ENCODE peak calls at places on chromosomes 5 and 9, in nine cellular contexts. J is HCT116, M is GM12891, X is stomach, C is gastrocnemius medialis, Y is tibial nerve, Q is K562, K is Peyer's patch, R is spleen. G is an unnamed sample.

GRCh38 chr5:168114444-168115017 is 176.9 kb upstream of the WWC1 start:
- DNase-seq in J (peak), M (peak), X (peak), C (no peak), Y (peak), Q (peak), K (no peak), R (no peak), G (peak)

GRCh38 chr9:134258828-134259546 is 67.3 kb upstream of the RXRA start:
- DNase-seq in J (no peak), M (no peak), X (peak), C (no peak), Y (no peak), Q (no peak), K (no peak), R (no peak), G (no peak)

GRCh38 chr9:91500509-91501011 is 76.9 kb upstream of the NFIL3 start:
- DNase-seq in J (peak), M (no peak), X (no peak), C (no peak), Y (no peak), Q (peak), K (no peak), R (no peak), G (peak)

GRCh38 chr9:136151214-136151804 is 32.6 kb upstream of the TMEM250 start:
- DNase-seq in J (no peak), M (no peak), X (no peak), C (no peak), Y (no peak), Q (peak), K (no peak), R (no peak), G (no peak)

GRCh38 chr5:141711687-141712086 is 29.7 kb upstream of the ARAP3 start:
- DNase-seq in J (no peak), M (no peak), X (no peak), C (no peak), Y (no peak), Q (no peak), K (no peak), R (no peak), G (no peak)

GRCh38 chr5:132389453-132390286 is 20.2 kb downstream of the SLC22A5 start:
- DNase-seq in J (peak), M (no peak), X (peak), C (peak), Y (no peak), Q (no peak), K (no peak), R (no peak), G (peak)

GRCh38 chr9:123371228-123371584 is 15.2 kb downstream of the CRB2 start:
- DNase-seq in J (no peak), M (no peak), X (no peak), C (no peak), Y (no peak), Q (no peak), K (no peak), R (no peak), G (no peak)

GRCh38 chr9:10876333-10876732 is 263.5 kb upstream of the PTPRD start:
- DNase-seq in J (no peak), M (no peak), X (no peak), C (no peak), Y (no peak), Q (no peak), K (no peak), R (no peak), G (peak)

GRCh38 chr9:13845460-13845859 is 468.5 kb downstream of the NFIB start:
- DNase-seq in J (no peak), M (no peak), X (no peak), C (no peak), Y (no peak), Q (no peak), K (no peak), R (no peak), G (no peak)

GRCh38 chr5:89457411-89458329 is 574.7 kb upstream of the MEF2C start:
- DNase-seq in J (peak), M (no peak), X (no peak), C (peak), Y (peak), Q (peak), K (no peak), R (no peak), G (peak)

GRCh38 chr5:173902743-173903142 is 14.6 kb downstream of the CPEB4 start:
- DNase-seq in J (no peak), M (no peak), X (no peak), C (no peak), Y (no peak), Q (no peak), K (no peak), R (no peak), G (no peak)

GRCh38 chr9:121455527-121456239 is 44.0 kb downstream of the GGTA1 start:
- DNase-seq in J (no peak), M (peak), X (no peak), C (no peak), Y (no peak), Q (peak), K (no peak), R (no peak), G (no peak)

GRCh38 chr5:172890659-172891058 is 56.6 kb downstream of the ERGIC1 start:
- DNase-seq in J (no peak), M (no peak), X (no peak), C (no peak), Y (no peak), Q (no peak), K (no peak), R (no peak), G (no peak)

GRCh38 chr9:74379718-74380117 is 117.4 kb upstream of the RORB start:
- DNase-seq in J (peak), M (no peak), X (peak), C (no peak), Y (no peak), Q (peak), K (no peak), R (no peak), G (no peak)

GRCh38 chr5:56825222-56825824 is 10.0 kb downstream of the MAP3K1 start:
- DNase-seq in J (no peak), M (no peak), X (no peak), C (no peak), Y (no peak), Q (no peak), K (no peak), R (peak), G (no peak)

GRCh38 chr5:167688731-167689130 is 602.7 kb upstream of the WWC1 start:
- DNase-seq in J (no peak), M (no peak), X (no peak), C (no peak), Y (no peak), Q (no peak), K (no peak), R (no peak), G (no peak)

GRCh38 chr5:57696005-57696755 is 213.6 kb upstream of the ACTBL2 start:
- DNase-seq in J (no peak), M (no peak), X (no peak), C (no peak), Y (no peak), Q (peak), K (no peak), R (no peak), G (no peak)

GRCh38 chr5:127410906-127411780 is 106.3 kb upstream of the PRRC1 start:
- DNase-seq in J (no peak), M (no peak), X (no peak), C (no peak), Y (no peak), Q (no peak), K (no peak), R (no peak), G (no peak)

GRCh38 chr5:154421868-154422267 is 23.9 kb upstream of the SAP30L start:
- DNase-seq in J (peak), M (no peak), X (no peak), C (no peak), Y (no peak), Q (peak), K (no peak), R (no peak), G (no peak)

GRCh38 chr5:76401801-76402250 is 1.3 kb upstream of the IQGAP2 start:
- DNase-seq in J (no peak), M (no peak), X (no peak), C (no peak), Y (no peak), Q (no peak), K (peak), R (peak), G (no peak)

GRCh38 chr5:1668141-1668721 is 131.4 kb downstream of the MRPL36 start:
- DNase-seq in J (no peak), M (no peak), X (no peak), C (no peak), Y (no peak), Q (peak), K (peak), R (no peak), G (no peak)

GRCh38 chr9:126612329-126612812 is 1.4 kb upstream of the LMX1B start:
- DNase-seq in J (no peak), M (peak), X (no peak), C (no peak), Y (no peak), Q (no peak), K (no peak), R (no peak), G (no peak)

GRCh38 chr9:37517977-37518376 is 32.2 kb downstream of the POLR1E start:
- DNase-seq in J (no peak), M (no peak), X (no peak), C (no peak), Y (no peak), Q (no peak), K (no peak), R (no peak), G (no peak)

GRCh38 chr5:108760512-108760911 is 12.8 kb downstream of the FER start:
- DNase-seq in J (no peak), M (no peak), X (no peak), C (no peak), Y (no peak), Q (no peak), K (no peak), R (no peak), G (no peak)

GRCh38 chr9:78026416-78026815 is 5.2 kb downstream of the GNAQ start:
- DNase-seq in J (no peak), M (no peak), X (no peak), C (no peak), Y (no peak), Q (peak), K (no peak), R (no peak), G (no peak)

GRCh38 chr5:109880907-109881685 is 191.4 kb downstream of the MAN2A1 start:
- DNase-seq in J (no peak), M (no peak), X (no peak), C (no peak), Y (no peak), Q (no peak), K (no peak), R (no peak), G (no peak)

GRCh38 chr5:66931651-66932050 is 264.9 kb downstream of the CD180 start:
- DNase-seq in J (no peak), M (no peak), X (no peak), C (no peak), Y (no peak), Q (no peak), K (no peak), R (no peak), G (no peak)

GRCh38 chr5:163838738-163839137 is 333.3 kb downstream of the MAT2B start:
- DNase-seq in J (no peak), M (no peak), X (no peak), C (no peak), Y (no peak), Q (no peak), K (no peak), R (no peak), G (no peak)

GRCh38 chr9:77714077-77714549 is 66.0 kb upstream of the GNA14 start:
- DNase-seq in J (no peak), M (no peak), X (no peak), C (no peak), Y (no peak), Q (no peak), K (no peak), R (no peak), G (no peak)

DNA sequence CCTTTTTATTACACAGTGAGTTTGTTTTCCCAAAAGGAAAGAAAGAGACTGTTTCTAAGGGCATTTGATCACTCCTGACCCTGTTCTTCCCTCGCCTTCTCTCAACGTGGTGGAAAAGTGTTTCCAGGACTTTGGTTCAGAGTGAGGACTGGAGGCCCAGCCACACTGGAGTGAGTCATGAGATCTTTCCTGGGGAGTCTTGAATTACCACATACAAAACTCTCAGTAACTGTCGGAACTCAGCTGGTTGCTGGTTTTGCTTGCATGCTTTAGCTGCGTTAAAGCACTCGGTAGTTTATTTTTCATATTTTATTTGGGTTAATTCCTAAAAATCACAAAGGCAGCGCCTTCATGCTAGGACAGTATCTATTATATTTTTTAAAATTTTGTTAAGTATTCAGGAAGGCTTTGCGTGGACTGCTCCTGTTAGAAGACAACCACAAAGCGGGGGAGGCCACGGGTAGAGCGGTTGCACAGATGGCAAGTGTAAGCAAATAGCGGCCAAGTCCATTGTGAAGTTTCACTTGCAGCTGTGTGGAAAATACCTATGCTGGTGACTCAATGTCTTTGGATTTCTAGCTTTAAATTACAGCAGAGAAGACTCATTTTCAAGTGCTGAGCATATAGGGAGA is 77.7 kb downstream of the ARSB start:
- DNase-seq in J (no peak), M (no peak), X (no peak), C (peak), Y (peak), Q (peak), K (peak), R (no peak), G (peak)
- TF ChIP-seq POLR2A in J (no peak), M (peak), X (no peak), C (no peak), Y (no peak), Q (no peak), K (no peak), R (no peak), G (no peak)

DNA sequence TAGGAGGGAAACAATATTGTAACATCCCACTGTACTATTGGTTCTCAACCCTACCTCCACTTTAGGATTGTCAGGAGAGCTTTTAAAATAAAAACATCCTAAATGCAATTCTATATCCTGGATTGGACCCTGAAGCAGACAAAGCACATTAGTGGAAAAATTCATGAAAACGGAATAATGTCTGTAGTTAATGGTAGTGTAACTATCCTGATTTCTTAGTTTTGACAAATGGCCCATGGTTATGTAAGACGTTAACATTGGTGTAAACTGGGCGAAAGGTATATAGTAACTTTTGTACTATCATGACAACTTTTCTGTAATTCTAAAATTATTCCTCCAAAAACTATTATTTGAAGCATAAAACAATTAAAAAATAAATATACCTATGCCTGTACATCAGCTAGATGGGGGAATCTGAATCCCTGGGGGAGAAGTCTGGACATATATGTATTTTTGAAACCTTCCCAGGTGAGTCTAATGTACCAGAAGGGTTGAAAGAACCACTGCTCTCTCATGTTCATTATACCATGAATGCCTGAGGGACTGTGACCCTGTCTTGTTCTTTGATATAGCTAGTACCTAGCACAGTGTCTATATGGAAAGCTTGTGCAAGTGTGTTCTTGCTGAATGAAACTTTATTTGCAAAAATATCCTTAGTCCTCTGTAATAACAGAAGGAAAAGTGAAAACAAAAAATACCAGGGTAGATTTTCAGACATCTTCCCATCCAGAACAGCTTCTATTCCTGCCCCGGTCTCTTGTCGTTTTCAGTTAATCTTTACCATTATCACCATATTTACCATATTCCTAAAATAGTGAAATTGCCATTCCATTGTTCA is 3.4 kb upstream of the TRMO start:
- DNase-seq in J (no peak), M (no peak), X (no peak), C (no peak), Y (no peak), Q (no peak), K (no peak), R (no peak), G (no peak)
- TF ChIP-seq POLR2A in J (no peak), M (no peak), X (no peak), C (no peak), Y (no peak), Q (peak), K (no peak), R (no peak), G (no peak)

DNA sequence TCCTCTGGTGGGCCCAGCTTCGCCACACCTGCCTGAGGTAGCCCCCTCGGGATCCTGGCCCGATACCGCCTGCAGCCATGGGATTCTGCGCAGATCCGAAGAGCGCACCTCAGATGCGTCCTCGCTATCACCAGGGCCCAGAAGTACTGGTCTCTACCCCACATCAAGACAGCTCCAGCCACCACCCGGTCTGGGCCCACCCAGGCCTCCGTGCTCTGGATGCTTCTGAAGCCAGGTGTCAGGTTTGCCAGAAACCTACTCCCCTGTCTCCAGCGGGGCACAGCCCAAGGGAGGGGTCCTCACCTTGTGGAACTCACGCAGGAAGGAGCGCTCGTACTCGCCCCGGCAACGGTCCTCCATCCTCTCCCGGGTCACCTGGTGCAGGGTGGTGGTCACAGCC is 2.4 kb downstream of the ANAPC2 start:
- DNase-seq in J (no peak), M (no peak), X (no peak), C (no peak), Y (no peak), Q (no peak), K (no peak), R (no peak), G (no peak)
- TF ChIP-seq POLR2A in J (no peak), M (no peak), X (no peak), C (no peak), Y (no peak), Q (no peak), K (no peak), R (no peak), G (no peak)

GRCh38 chr9:107488400-107489143 is 997 bp downstream of the KLF4 start:
- DNase-seq in J (no peak), M (no peak), X (peak), C (peak), Y (peak), Q (no peak), K (no peak), R (peak), G (no peak)
- TF ChIP-seq POLR2A in J (no peak), M (no peak), X (no peak), C (peak), Y (peak), Q (no peak), K (peak), R (no peak), G (no peak)

DNA sequence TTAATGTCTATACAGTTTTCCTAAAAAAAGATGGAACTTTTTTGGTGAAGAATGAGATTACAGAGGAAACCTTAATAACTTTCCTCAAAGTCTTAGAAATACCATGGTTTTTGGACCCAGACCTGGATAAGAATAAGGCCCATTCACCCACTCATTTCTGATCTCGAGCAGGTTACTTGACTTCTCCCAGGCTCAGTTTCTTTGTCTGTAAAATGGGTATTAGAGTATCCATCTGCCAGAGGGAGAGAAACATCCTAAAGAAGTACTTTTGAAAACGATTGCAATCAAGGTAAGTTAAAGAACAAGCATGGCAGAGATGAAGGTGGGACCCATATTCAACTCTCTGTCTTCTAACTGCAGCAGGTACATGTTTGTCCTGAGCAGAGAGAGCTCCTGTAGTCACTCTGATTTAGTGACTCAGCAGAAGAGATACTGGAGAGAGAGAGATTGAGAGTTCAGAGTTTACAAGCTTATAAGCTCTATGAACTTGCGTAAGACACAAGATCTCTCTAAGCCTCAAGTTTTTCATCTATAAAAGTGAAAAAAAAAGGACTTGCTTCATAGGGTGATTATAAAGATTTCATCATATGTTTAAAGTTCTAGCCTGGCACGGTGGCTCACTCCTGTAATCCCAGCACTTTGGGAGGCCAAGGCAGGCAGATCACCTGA is 379.4 kb upstream of the SGCD start:
- DNase-seq in J (no peak), M (no peak), X (no peak), C (no peak), Y (no peak), Q (no peak), K (no peak), R (no peak), G (no peak)
- TF ChIP-seq POLR2A in J (no peak), M (no peak), X (no peak), C (no peak), Y (no peak), Q (no peak), K (no peak), R (no peak), G (no peak)

GRCh38 chr5:161155451-161155850 is 303.4 kb upstream of the ATP10B start:
- DNase-seq in J (no peak), M (no peak), X (no peak), C (no peak), Y (no peak), Q (no peak), K (no peak), R (no peak), G (no peak)
- TF ChIP-seq POLR2A in J (no peak), M (no peak), X (no peak), C (no peak), Y (no peak), Q (no peak), K (no peak), R (no peak), G (no peak)

DNA sequence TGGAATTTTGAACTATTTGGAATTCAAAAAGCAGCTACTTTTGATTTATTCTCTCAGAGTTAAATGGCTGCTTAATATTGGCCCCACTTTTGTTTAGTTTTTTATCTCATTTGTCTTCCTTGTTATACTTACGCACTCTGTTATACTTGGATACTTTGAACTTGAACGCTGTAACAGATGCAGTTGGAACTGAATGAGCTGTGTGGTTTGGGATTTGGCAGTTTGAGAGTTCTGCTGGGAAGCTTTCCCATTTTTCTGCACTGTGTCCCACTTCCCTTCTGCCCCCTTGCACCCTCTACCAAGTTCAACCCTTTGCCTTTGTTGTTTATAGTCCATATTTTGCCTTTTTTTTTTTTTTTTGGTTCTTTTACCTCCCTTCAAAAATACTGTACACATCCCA is 3.8 kb downstream of the RHOBTB3 start:
- DNase-seq in J (no peak), M (no peak), X (no peak), C (no peak), Y (no peak), Q (no peak), K (no peak), R (no peak), G (no peak)
- TF ChIP-seq POLR2A in J (no peak), M (no peak), X (no peak), C (no peak), Y (no peak), Q (no peak), K (no peak), R (no peak), G (no peak)

G was measured in H54.